ENCODE peak calls at places on chromosomes 4 and X, in six cellular contexts. G is trophoblast cell, O is H9, E is neuronal stem cell, Q is IMR-90, Y is mesenchymal stem cell. T is an unnamed sample.

GRCh38 chr4:152095701-152096070 is 334.9 kb upstream of the GATB start:
- DNase-seq in G (no peak), O (no peak), E (no peak), Q (no peak), Y (peak), T (no peak)

GRCh38 chr4:26839534-26839951 is 21.1 kb upstream of the STIM2 start:
- DNase-seq in G (no peak), O (no peak), E (no peak), Q (peak), Y (peak), T (no peak)

GRCh38 chr4:37895271-37895670 is 4.4 kb downstream of the TBC1D1 start:
- DNase-seq in G (no peak), O (no peak), E (no peak), Q (no peak), Y (no peak), T (no peak)

GRCh38 chrX:48003367-48003757 is 427 bp downstream of the ZNF182 start:
- DNase-seq in G (no peak), O (no peak), E (no peak), Q (no peak), Y (no peak), T (no peak)

GRCh38 chrX:48939417-48940228 is 17.8 kb downstream of the OTUD5 start:
- DNase-seq in G (no peak), O (no peak), E (no peak), Q (no peak), Y (no peak), T (no peak)

GRCh38 chr4:8672486-8672885 is 79.9 kb downstream of the CPZ start:
- DNase-seq in G (no peak), O (no peak), E (no peak), Q (no peak), Y (no peak), T (no peak)

GRCh38 chr4:38717604-38718003 is 53.6 kb downstream of the KLF3 start:
- DNase-seq in G (no peak), O (no peak), E (no peak), Q (peak), Y (no peak), T (no peak)

GRCh38 chr4:151356510-151356909 is 31.1 kb upstream of the SH3D19 start:
- DNase-seq in G (no peak), O (no peak), E (no peak), Q (peak), Y (peak), T (no peak)

GRCh38 chrX:29478336-29479069 is 736.9 kb upstream of the MAGEB2 start:
- DNase-seq in G (no peak), O (peak), E (peak), Q (peak), Y (peak), T (peak)

GRCh38 chr4:100690812-100691211 is 173.0 kb upstream of the EMCN start:
- DNase-seq in G (no peak), O (no peak), E (no peak), Q (no peak), Y (no peak), T (no peak)
- H3K14ac ChIP-seq in G (no peak), O (no peak), E (no peak), Q (no peak), Y (no peak), T (no peak)

DNA sequence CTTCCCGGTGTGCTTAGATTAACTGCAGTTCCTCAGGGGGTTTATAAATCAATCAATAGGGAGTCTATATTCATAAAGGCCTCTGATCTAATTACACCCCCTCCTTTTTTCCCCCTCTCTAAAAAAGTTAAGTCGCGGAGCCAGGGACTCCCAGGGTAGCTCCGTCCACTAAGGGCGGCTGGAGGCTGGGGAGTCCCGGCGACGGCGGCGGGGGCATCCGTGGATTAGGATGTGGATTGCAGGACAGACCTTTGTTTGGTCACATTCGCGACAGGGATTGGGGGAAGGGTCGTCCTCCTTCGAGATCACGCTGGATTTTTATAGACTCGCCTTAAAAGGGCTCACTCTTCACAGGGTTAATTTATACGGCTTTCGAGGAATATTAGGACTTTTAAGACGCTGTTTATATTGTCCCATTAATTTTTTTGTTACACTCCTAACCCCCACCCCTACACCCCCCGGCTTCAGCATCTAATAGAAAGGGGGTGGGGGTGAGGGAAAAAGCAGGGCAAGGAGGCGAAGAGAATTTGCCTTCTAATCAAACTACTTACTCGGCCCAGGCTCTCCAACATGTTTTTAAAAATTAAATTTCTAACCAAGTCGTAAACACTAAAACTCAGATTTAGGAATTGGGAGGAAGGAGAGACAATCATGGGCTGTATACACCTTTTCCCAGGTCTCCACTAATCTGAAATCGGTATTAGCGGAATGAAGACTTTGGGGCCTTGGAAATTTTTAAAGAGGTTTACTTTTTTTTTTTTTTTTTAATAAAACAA is 8.5 kb downstream of the PITX2 start:
- DNase-seq in G (no peak), O (peak), E (peak), Q (no peak), Y (peak), T (peak)
- H2BK120ac ChIP-seq in G (no peak), O (no peak), E (no peak), Q (no peak), Y (peak), T (no peak)

GRCh38 chr4:125011646-125012045 is 299.1 kb upstream of the ANKRD50 start:
- DNase-seq in G (no peak), O (no peak), E (no peak), Q (peak), Y (peak), T (no peak)

GRCh38 chr4:125016892-125017299 is 297.9 kb upstream of the FAT4 start:
- DNase-seq in G (no peak), O (no peak), E (no peak), Q (no peak), Y (peak), T (no peak)

GRCh38 chr4:125013891-125014290 is 300.9 kb upstream of the FAT4 start:
- DNase-seq in G (no peak), O (peak), E (no peak), Q (peak), Y (no peak), T (peak)

DNA sequence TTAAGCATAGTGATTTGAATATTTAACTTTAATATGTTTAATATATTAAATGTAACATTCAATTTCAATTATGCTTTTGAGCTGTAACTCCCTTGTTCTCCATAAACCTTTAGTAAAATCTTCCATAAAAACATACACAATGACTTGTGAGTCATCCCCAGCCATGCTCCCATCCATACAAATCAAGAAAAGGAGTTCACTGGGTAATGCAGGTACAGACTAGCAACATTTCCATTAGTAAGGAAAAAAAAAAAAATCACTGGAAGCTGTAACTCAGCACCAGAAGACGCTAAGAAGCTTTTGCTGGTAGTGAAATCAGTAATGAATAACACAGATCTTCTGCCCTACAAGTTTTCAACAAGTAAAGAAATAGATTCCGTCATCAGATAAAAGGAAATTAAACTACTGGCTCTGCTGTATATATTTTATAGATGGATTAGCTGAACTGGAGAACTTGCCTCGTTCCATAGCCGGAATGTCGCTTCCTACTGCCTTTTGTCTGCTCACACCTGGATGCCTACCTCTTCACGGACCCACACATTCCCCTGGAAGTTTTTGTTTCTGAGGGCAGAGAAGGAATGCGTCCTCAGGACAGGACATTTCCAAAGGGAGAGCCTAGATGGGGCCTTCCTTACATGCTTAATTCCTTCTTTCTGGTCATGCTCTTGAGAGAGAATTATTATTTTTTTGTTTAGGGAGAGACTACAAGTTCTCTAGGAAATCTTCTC is 298.4 kb upstream of the ANKRD50 start:
- DNase-seq in G (no peak), O (peak), E (no peak), Q (peak), Y (no peak), T (peak)
- H3K14ac ChIP-seq in G (no peak), O (no peak), E (no peak), Q (no peak), Y (no peak), T (no peak)

GRCh38 chr4:181951265-181951664 is 291.9 kb upstream of the TENM3 start:
- DNase-seq in G (no peak), O (no peak), E (no peak), Q (no peak), Y (no peak), T (no peak)
- H2BK120ac ChIP-seq in G (no peak), O (no peak), E (no peak), Q (peak), Y (no peak), T (peak)

DNA sequence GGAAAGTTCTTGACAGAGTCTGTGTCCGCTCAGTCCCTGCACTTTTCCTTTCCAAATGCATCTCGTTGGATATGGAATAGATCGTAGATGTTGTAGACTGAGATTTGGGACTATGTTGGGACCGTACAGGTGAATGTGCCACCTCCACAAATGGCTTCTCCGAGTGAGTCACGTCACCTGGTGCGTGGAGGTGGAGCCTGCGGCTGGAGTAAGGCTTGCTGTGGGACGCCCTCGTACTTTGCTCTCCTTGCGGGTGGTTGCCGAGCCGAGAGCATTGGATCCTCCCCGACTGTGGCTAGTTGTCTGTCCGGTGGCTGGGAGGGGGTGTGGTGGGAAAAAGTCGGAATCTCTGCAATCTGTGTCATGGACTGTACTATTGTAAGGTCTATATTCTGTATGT is 60.5 kb downstream of the NELFA start:
- DNase-seq in G (no peak), O (no peak), E (no peak), Q (no peak), Y (no peak), T (no peak)
- H3K14ac ChIP-seq in G (no peak), O (no peak), E (no peak), Q (no peak), Y (no peak), T (no peak)

GRCh38 chr4:182917182-182918043 is at the start of gene DCTD:
- DNase-seq in G (peak), O (peak), E (peak), Q (peak), Y (peak), T (no peak)
- H2BK120ac ChIP-seq in G (peak), O (no peak), E (peak), Q (peak), Y (peak), T (no peak)